ENCODE peak calls at places on chromosomes 3 and 15, in seven cellular contexts. H is Panc1; Q is naive thymus-derived CD4-positive, alpha-beta T cell; C is B cell; W is EL; K is amygdala; P is activated naive CD8-positive, alpha-beta T cell treated with anti-CD3 and anti-CD28 coated beads, Interleukin-2, amount 50 U/mL, for 16 hours. S is an unnamed sample.

GRCh38 chr3:46186856-46187700 is 21.0 kb downstream of the CCR1 start:
- DNase-seq in W (no peak), K (no peak), H (no peak), Q (no peak), C (peak), P (no peak), S (no peak)

GRCh38 chr15:78021761-78022160 is 55.8 kb downstream of the TBC1D2B start:
- DNase-seq in H (no peak), Q (no peak), K (no peak), C (no peak), W (no peak), P (no peak), S (no peak)

GRCh38 chr3:56926513-56927282 is 124.9 kb upstream of the ARHGEF3 start:
- DNase-seq in Q (no peak), W (peak), C (no peak), K (no peak), P (no peak), H (no peak), S (no peak)

GRCh38 chr3:52790741-52791140 is 3.9 kb upstream of the ITIH3 start:
- DNase-seq in C (no peak), Q (no peak), W (no peak), H (no peak), K (no peak), P (no peak), S (no peak)

GRCh38 chr3:171640520-171641412 is 169.5 kb downstream of the PLD1 start:
- DNase-seq in H (no peak), Q (no peak), P (no peak), W (peak), C (no peak), K (no peak), S (no peak)

GRCh38 chr15:75181780-75182179 is 19.9 kb upstream of the C15orf39 start:
- DNase-seq in W (no peak), H (no peak), P (no peak), Q (no peak), C (no peak), K (no peak), S (no peak)

GRCh38 chr3:79086514-79086913 is 681.3 kb downstream of the ROBO1 start:
- DNase-seq in W (peak), P (no peak), Q (no peak), H (peak), K (no peak), C (no peak), S (no peak)

GRCh38 chr3:99645277-99646106 is 7.1 kb downstream of the COL8A1 start:
- DNase-seq in H (peak), W (peak), C (no peak), Q (no peak), P (no peak), K (no peak), S (no peak)

GRCh38 chr15:29685156-29686078 is 136.9 kb downstream of the TJP1 start:
- DNase-seq in C (no peak), W (peak), Q (no peak), K (no peak), H (no peak), P (no peak), S (no peak)

GRCh38 chr15:68259883-68260282 is 17.7 kb upstream of the FEM1B start:
- DNase-seq in P (no peak), H (no peak), K (no peak), W (no peak), Q (no peak), C (no peak), S (no peak)

GRCh38 chr3:66484106-66484857 is 16.5 kb downstream of the LRIG1 start:
- DNase-seq in W (no peak), K (no peak), Q (no peak), P (no peak), C (no peak), H (no peak), S (no peak)

GRCh38 chr3:37945803-37946530 is 44.6 kb upstream of the VILL start:
- DNase-seq in H (no peak), C (no peak), Q (no peak), P (no peak), W (peak), K (no peak), S (no peak)

GRCh38 chr3:111999924-112000835 is 1.5 kb downstream of the TAGLN3 start:
- DNase-seq in H (no peak), K (peak), Q (no peak), C (no peak), W (no peak), P (no peak), S (no peak)

GRCh38 chr3:150286390-150287147 is 121.5 kb upstream of the TSC22D2 start:
- DNase-seq in C (peak), K (no peak), P (no peak), W (peak), H (no peak), Q (peak), S (no peak)

GRCh38 chr3:179840985-179841384 is 188.1 kb downstream of the USP13 start:
- DNase-seq in P (no peak), K (no peak), W (peak), C (no peak), H (no peak), Q (no peak), S (no peak)